ENCODE peak calls at places on chromosomes 6 and 20, in nine cellular contexts. B, R, T, Y, V, I, F, S and U are unnamed samples.
A peak's percentile ranks its signal among the peaks of the same experiment; 100 is the strongest.

GRCh38 chr6:148565931-148566663 is 180.7 kb upstream of the UST start:
- DNase-seq in B (peak; percentile 13), R (no peak), T (no peak), Y (no peak), V (peak; percentile 44), I (no peak), F (peak; percentile 67), S (no peak), U (peak; percentile 53)

GRCh38 chr6:113994934-113995342 is 24.0 kb upstream of the HDAC2 start:
- DNase-seq in B (peak; percentile 88), R (peak; percentile 18), T (no peak), Y (peak; percentile 51), V (no peak), I (no peak), F (no peak), S (no peak), U (no peak)

GRCh38 chr20:21510995-21511394 is 2.9 kb downstream of the NKX2-2 start:
- DNase-seq in B (no peak), R (no peak), T (no peak), Y (no peak), V (no peak), I (no peak), F (no peak), S (no peak), U (no peak)

GRCh38 chr6:15410126-15410391 is 164.2 kb downstream of the JARID2 start:
- DNase-seq in B (no peak), R (no peak), T (no peak), Y (peak; percentile 26), V (no peak), I (no peak), F (no peak), S (no peak), U (no peak)

GRCh38 chr6:3226422-3227362 is 761 bp downstream of the TUBB2B start:
- DNase-seq in B (no peak), R (no peak), T (no peak), Y (peak; percentile 64), V (no peak), I (no peak), F (no peak), S (no peak), U (no peak)

GRCh38 chr6:149089508-149089907 is 228.0 kb upstream of the TAB2 start:
- DNase-seq in B (no peak), R (no peak), T (no peak), Y (no peak), V (no peak), I (no peak), F (no peak), S (no peak), U (no peak)

GRCh38 chr6:28634758-28635546 is 109.3 kb downstream of the GPX5 start:
- DNase-seq in B (no peak), R (no peak), T (no peak), Y (peak; percentile 71), V (no peak), I (no peak), F (no peak), S (no peak), U (no peak)

GRCh38 chr20:52483382-52483781 is 291.8 kb upstream of the ZFP64 start:
- DNase-seq in B (no peak), R (no peak), T (no peak), Y (no peak), V (no peak), I (no peak), F (no peak), S (no peak), U (no peak)

GRCh38 chr6:1242439-1242838 is 69.5 kb upstream of the FOXQ1 start:
- DNase-seq in B (no peak), R (no peak), T (no peak), Y (peak; percentile 37), V (no peak), I (no peak), F (no peak), S (no peak), U (no peak)

GRCh38 chr20:51043811-51044210 is 20.9 kb upstream of the KCNG1 start:
- DNase-seq in B (no peak), R (no peak), T (no peak), Y (no peak), V (no peak), I (no peak), F (no peak), S (no peak), U (no peak)

GRCh38 chr6:44514576-44515193 is 127.2 kb downstream of the CDC5L start:
- DNase-seq in B (no peak), R (no peak), T (no peak), Y (peak; percentile 6), V (no peak), I (no peak), F (no peak), S (no peak), U (no peak)

GRCh38 chr20:5991623-5992441 is 41.4 kb downstream of the MCM8 start:
- DNase-seq in B (no peak), R (no peak), T (no peak), Y (no peak), V (no peak), I (no peak), F (no peak), S (no peak), U (no peak)

GRCh38 chr6:3251462-3252314 is 7.1 kb upstream of the PSMG4 start:
- DNase-seq in B (peak; percentile 66), R (peak; percentile 90), T (peak; percentile 90), Y (peak; percentile 95), V (peak; percentile 89), I (peak; percentile 30), F (peak; percentile 91), S (peak; percentile 92), U (peak; percentile 82)

GRCh38 chr20:19301142-19301541 is 88.7 kb downstream of the SLC24A3 start:
- DNase-seq in B (no peak), R (no peak), T (no peak), Y (no peak), V (no peak), I (no peak), F (no peak), S (no peak), U (no peak)

GRCh38 chr6:114342086-114342825 is 567 bp downstream of the HS3ST5 start:
- DNase-seq in B (no peak), R (peak; percentile 10), T (no peak), Y (peak; percentile 81), V (no peak), I (no peak), F (no peak), S (peak; percentile 73), U (no peak)

GRCh38 chr6:51644426-51644825 is 443.0 kb downstream of the PKHD1 start:
- DNase-seq in B (no peak), R (no peak), T (no peak), Y (no peak), V (no peak), I (no peak), F (no peak), S (no peak), U (no peak)

GRCh38 chr20:5557123-5557522 is 193.1 kb upstream of the SHLD1 start:
- DNase-seq in B (peak; percentile 13), R (peak; percentile 62), T (no peak), Y (peak; percentile 75), V (peak; percentile 54), I (peak; percentile 15), F (no peak), S (no peak), U (no peak)

GRCh38 chr6:4961322-4962168 is 42.3 kb downstream of the RPP40 start:
- DNase-seq in B (no peak), R (no peak), T (no peak), Y (no peak), V (no peak), I (no peak), F (no peak), S (no peak), U (no peak)

GRCh38 chr6:79570802-79571367 is 33.7 kb upstream of the LCA5 start:
- DNase-seq in B (no peak), R (no peak), T (no peak), Y (no peak), V (no peak), I (no peak), F (no peak), S (no peak), U (no peak)

GRCh38 chr20:10524034-10524476 is 89.0 kb downstream of the SLX4IP start:
- DNase-seq in B (no peak), R (peak; percentile 60), T (peak; percentile 98), Y (peak; percentile 61), V (no peak), I (no peak), F (peak; percentile 82), S (no peak), U (no peak)

GRCh38 chr20:2051920-2052319 is 49.7 kb upstream of the STK35 start:
- DNase-seq in B (no peak), R (no peak), T (no peak), Y (no peak), V (no peak), I (no peak), F (no peak), S (no peak), U (no peak)

GRCh38 chr6:160321729-160322505 is 26.3 kb upstream of the SLC22A3 start:
- DNase-seq in B (no peak), R (no peak), T (no peak), Y (no peak), V (no peak), I (no peak), F (no peak), S (no peak), U (no peak)

GRCh38 chr6:40324206-40324605 is 263.0 kb downstream of the LRFN2 start:
- DNase-seq in B (no peak), R (no peak), T (no peak), Y (no peak), V (no peak), I (no peak), F (no peak), S (no peak), U (no peak)
- H3K4me1 ChIP-seq in B (no peaks in the 10 kb centered on the region), R (no peaks in the 10 kb centered on the region), T (peaks cover 12% of the 10 kb centered on the region), Y (peaks cover 6% of the 10 kb centered on the region), V (no peaks in the 10 kb centered on the region), I (no peaks in the 10 kb centered on the region), F (no peaks in the 10 kb centered on the region), S (no peaks in the 10 kb centered on the region), U (no peaks in the 10 kb centered on the region)

GRCh38 chr6:155021680-155022079 is 26.6 kb downstream of the TIAM2 start:
- DNase-seq in B (no peak), R (no peak), T (no peak), Y (no peak), V (no peak), I (no peak), F (no peak), S (no peak), U (no peak)
- TF ChIP-seq POLR2AphosphoS5 in B (no peak), R (no peak), T (no peak), Y (no peak), V (no peak), I (no peak), F (no peak), S (no peak), U (no peak)

DNA sequence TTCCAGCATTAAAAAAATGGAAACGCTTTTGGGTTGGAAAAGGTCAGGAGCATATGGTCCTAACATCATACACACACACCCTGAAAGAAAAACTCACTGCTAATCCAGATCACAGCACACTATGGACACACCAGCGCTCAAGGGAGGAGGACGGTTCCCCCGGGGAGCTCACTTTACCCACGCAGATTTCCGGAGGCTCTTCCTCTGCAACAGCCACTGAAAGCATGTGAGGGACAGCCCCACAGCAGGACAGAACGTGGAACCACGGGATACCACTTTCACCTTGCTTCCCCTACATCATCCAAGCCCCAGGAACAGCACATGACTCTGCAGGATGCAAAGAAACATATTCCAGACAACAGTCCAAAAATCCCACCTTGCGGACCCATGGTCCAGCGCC is 13.2 kb downstream of the SNHG17 start:
- DNase-seq in B (no peak), R (no peak), T (no peak), Y (no peak), V (no peak), I (no peak), F (no peak), S (no peak), U (no peak)
- TF ChIP-seq POLR2A in B (no peak), R (no peak), T (no peak), Y (no peak), V (no peak), I (no peak), F (no peak), S (no peak), U (no peak)

GRCh38 chr6:158815379-158815724 is 3.8 kb downstream of the EZR start:
- DNase-seq in B (no peak), R (no peak), T (no peak), Y (no peak), V (peak; percentile 24), I (no peak), F (no peak), S (no peak), U (no peak)
- H3K4me1 ChIP-seq in B (peaks cover 66% of the 10 kb centered on the region), R (peaks cover 74% of the 10 kb centered on the region), T (peaks cover 48% of the 10 kb centered on the region), Y (peaks cover 21% of the 10 kb centered on the region), V (peaks cover 80% of the 10 kb centered on the region), I (peaks cover 45% of the 10 kb centered on the region), F (peaks cover 75% of the 10 kb centered on the region), S (peaks cover 74% of the 10 kb centered on the region), U (no peaks in the 10 kb centered on the region)